ENCODE peak calls at places on chromosome 3, in six cellular contexts. J, P, X, B, K and V are unnamed samples.

GRCh38 chr3:53255360-53255774 is 455 bp downstream of the TKT start:
- DNase-seq in X (no peak), J (no peak), B (no peak), P (no peak), K (no peak), V (no peak)

GRCh38 chr3:15458212-15458780 is 30.9 kb downstream of the EAF1 start:
- DNase-seq in X (no peak), K (no peak), B (no peak), J (no peak), P (no peak), V (no peak)

GRCh38 chr3:97278506-97278905 is 464.1 kb downstream of the EPHA6 start:
- DNase-seq in X (no peak), J (no peak), K (no peak), B (no peak), P (no peak), V (no peak)

GRCh38 chr3:131957980-131958379 is 76.8 kb downstream of the CPNE4 start:
- DNase-seq in K (no peak), B (no peak), P (no peak), J (no peak), X (no peak), V (no peak)

GRCh38 chr3:73868688-73869315 is 244.1 kb upstream of the PDZRN3 start:
- DNase-seq in P (no peak), J (peak), B (peak), X (no peak), K (no peak), V (no peak)

GRCh38 chr3:106193876-106194275 is 325.1 kb upstream of the CBLB start:
- DNase-seq in K (no peak), J (no peak), X (no peak), B (no peak), P (no peak), V (no peak)

GRCh38 chr3:111989061-111989678 is 9.6 kb upstream of the TAGLN3 start:
- DNase-seq in B (no peak), P (no peak), X (no peak), K (no peak), J (no peak), V (no peak)

GRCh38 chr3:152267831-152268500 is 763 bp upstream of the MBNL1 start:
- DNase-seq in X (no peak), K (no peak), J (no peak), P (no peak), B (no peak), V (no peak)

GRCh38 chr3:94772402-94772801 is 709.5 kb downstream of the NSUN3 start:
- DNase-seq in P (no peak), X (no peak), J (no peak), B (no peak), K (no peak), V (no peak)